ENCODE peak calls at places on chromosomes 4 and X, in nine cellular contexts. M is RWPE1; T is suprapubic skin; G is activated T-cell treated with anti-CD3 and anti-CD28 coated beads, Interleukin-2, amount 50 U/mL, for 1 hour; V is mesendoderm; J is activated CD4-positive, alpha-beta T cell treated with anti-CD3 and anti-CD28 coated beads for 24 hours; D is GM13976; U is small intestine; I is stimulated activated CD4-positive, alpha-beta T cell treated with anti-CD3 and anti-CD28 coated beads, Interleukin-1b, Interleukin-23, amount 100 ng/mL, for 24 hours. P is an unnamed sample.

GRCh38 chr4:139817657-139818452 is 152.2 kb downstream of the MGST2 start:
- DNase-seq in D (no peak), V (no peak), M (no peak), J (no peak), U (no peak), G (no peak), T (no peak), I (no peak), P (no peak)

GRCh38 chrX:43655151-43655676 is 885 bp upstream of the MAOA start:
- DNase-seq in G (no peak), V (peak), D (peak), T (peak), I (peak), U (no peak), M (peak), J (no peak), P (peak)

GRCh38 chr4:57410331-57411052 is 300.3 kb upstream of the IGFBP7 start:
- DNase-seq in M (no peak), G (no peak), U (no peak), J (no peak), D (no peak), I (no peak), T (no peak), V (no peak), P (no peak)

GRCh38 chr4:15605537-15605936 is 49.6 kb downstream of the FBXL5 start:
- DNase-seq in T (no peak), U (no peak), I (no peak), D (no peak), J (no peak), G (no peak), V (no peak), M (no peak), P (no peak)

GRCh38 chr4:850323-850945 is 24.5 kb upstream of the CPLX1 start:
- DNase-seq in T (no peak), I (no peak), D (no peak), V (no peak), G (no peak), J (no peak), U (no peak), M (no peak), P (no peak)

GRCh38 chr4:184397516-184398163 is 76.7 kb downstream of the IRF2 start:
- DNase-seq in M (no peak), D (no peak), I (no peak), J (no peak), V (no peak), T (no peak), U (no peak), G (no peak), P (no peak)

GRCh38 chr4:111678466-111678865 is 466.8 kb upstream of the FAM241A start:
- DNase-seq in D (no peak), U (no peak), V (peak), M (no peak), I (no peak), J (no peak), G (no peak), T (no peak), P (no peak)

GRCh38 chrX:32532282-32532681 is 679.1 kb downstream of the DMD start:
- DNase-seq in T (no peak), J (no peak), M (no peak), G (no peak), U (no peak), D (no peak), V (no peak), I (no peak), P (no peak)

GRCh38 chr4:63049726-63050125 is 1359.5 kb downstream of the TECRL start:
- DNase-seq in I (no peak), J (no peak), T (no peak), G (no peak), V (peak), U (no peak), M (no peak), D (no peak), P (no peak)

GRCh38 chr4:57291911-57292310 is 181.7 kb upstream of the IGFBP7 start:
- DNase-seq in T (no peak), V (no peak), D (no peak), G (no peak), U (no peak), J (no peak), M (peak), I (no peak), P (no peak)

GRCh38 chr4:183987987-183988392 is 82.9 kb downstream of the STOX2 start:
- DNase-seq in T (no peak), G (no peak), D (no peak), M (peak), I (no peak), U (peak), J (no peak), V (peak), P (peak)

P was measured in ecto neural progenitor cell.